ENCODE peak calls at places on chromosomes 16 and 17, in six cellular contexts. Q, E, Z, U, L and J are unnamed samples. For H3K79me2, the result is how much of the 10 kb centered on the place peaks cover.

GRCh38 chr16:21608647-21609328 is 9.4 kb downstream of the METTL9 start:
- DNase-seq in L (peak), U (no peak), Q (no peak), E (no peak), Z (no peak), J (no peak)

GRCh38 chr17:80899402-80900268 is 92.0 kb upstream of the CHMP6 start:
- DNase-seq in U (peak), Q (peak), E (peak), Z (no peak), L (peak), J (no peak)

GRCh38 chr17:82668631-82669099 is 20.4 kb upstream of the WDR45B start:
- DNase-seq in Z (no peak), L (peak), E (peak), U (peak), Q (peak), J (peak)

GRCh38 chr17:76104140-76104895 is 731 bp upstream of the EXOC7 start:
- DNase-seq in Q (no peak), Z (no peak), E (no peak), L (no peak), U (no peak), J (no peak)

GRCh38 chr17:57092779-57093178 is 7.7 kb downstream of the AKAP1 start:
- DNase-seq in U (no peak), Q (no peak), Z (no peak), L (no peak), E (no peak), J (no peak)

GRCh38 chr17:72425133-72425795 is 304.4 kb downstream of the SOX9 start:
- DNase-seq in E (no peak), Q (no peak), Z (no peak), L (no peak), U (no peak), J (no peak)

GRCh38 chr17:81335388-81336157 is 40.5 kb upstream of the SLC38A10 start:
- DNase-seq in Z (no peak), L (no peak), U (no peak), Q (no peak), E (no peak), J (no peak)

GRCh38 chr17:71423871-71424546 is 696.8 kb upstream of the SOX9 start:
- DNase-seq in Q (peak), E (peak), Z (peak), L (peak), U (peak), J (peak)

GRCh38 chr17:27207073-27207511 is 86.8 kb upstream of the WSB1 start:
- DNase-seq in L (peak), U (no peak), E (no peak), Q (peak), Z (no peak), J (peak)

GRCh38 chr17:49633250-49633649 is 44.6 kb downstream of the SPOP start:
- DNase-seq in U (no peak), Z (no peak), Q (no peak), E (no peak), L (no peak), J (no peak)

GRCh38 chr16:52611817-52612673 is 65.1 kb upstream of the TOX3 start:
- DNase-seq in Q (no peak), L (no peak), U (no peak), E (no peak), Z (no peak), J (no peak)

GRCh38 chr16:49463529-49463928 is 89.9 kb downstream of the C16orf78 start:
- DNase-seq in Q (no peak), E (peak), Z (peak), L (no peak), U (no peak), J (no peak)

GRCh38 chr16:65069766-65070165 is 52.1 kb downstream of the CDH11 start:
- DNase-seq in Z (no peak), Q (no peak), E (no peak), L (peak), U (no peak), J (peak)

GRCh38 chr16:23855010-23855409 is 19.2 kb downstream of the PRKCB start:
- DNase-seq in U (no peak), Q (no peak), L (no peak), E (no peak), Z (no peak), J (no peak)

GRCh38 chr17:40325156-40326013 is 16.4 kb downstream of the RARA start:
- DNase-seq in E (no peak), U (no peak), L (no peak), Q (no peak), Z (peak), J (no peak)
- H3K79me2 ChIP-seq in E (under half), U (under half), L (half or more), Q (half or more), Z (half or more), J (half or more)

GRCh38 chr17:41647940-41648410 is 23.6 kb upstream of the KRT17 start:
- DNase-seq in E (peak), U (peak), L (peak), Z (peak), Q (peak), J (peak)
- H3K27ac ChIP-seq in E (no peak), U (no peak), L (no peak), Z (no peak), Q (peak), J (no peak)

GRCh38 chr16:424033-424622 is 1.3 kb upstream of the RAB11FIP3 start:
- DNase-seq in E (no peak), L (peak), Q (peak), U (no peak), Z (no peak), J (peak)
- H3K4me3 ChIP-seq in E (no peak), L (peak), Q (peak), U (no peak), Z (no peak), J (peak)

GRCh38 chr16:1350691-1351090 is 987 bp downstream of the TSR3 start:
- DNase-seq in Z (no peak), E (no peak), L (no peak), Q (no peak), U (no peak), J (no peak)

GRCh38 chr16:1349351-1349750 is 2.3 kb downstream of the TSR3 start:
- DNase-seq in E (no peak), L (no peak), Q (no peak), Z (no peak), U (no peak), J (no peak)

GRCh38 chr16:1351582-1352362 is at the start of the genes GNPTG and TSR3:
- DNase-seq in L (peak), E (peak), U (peak), Z (peak), Q (peak), J (peak)

GRCh38 chr16:1349951-1350350 is 1.7 kb downstream of the TSR3 start:
- DNase-seq in Z (no peak), E (no peak), U (no peak), L (no peak), Q (no peak), J (no peak)

DNA sequence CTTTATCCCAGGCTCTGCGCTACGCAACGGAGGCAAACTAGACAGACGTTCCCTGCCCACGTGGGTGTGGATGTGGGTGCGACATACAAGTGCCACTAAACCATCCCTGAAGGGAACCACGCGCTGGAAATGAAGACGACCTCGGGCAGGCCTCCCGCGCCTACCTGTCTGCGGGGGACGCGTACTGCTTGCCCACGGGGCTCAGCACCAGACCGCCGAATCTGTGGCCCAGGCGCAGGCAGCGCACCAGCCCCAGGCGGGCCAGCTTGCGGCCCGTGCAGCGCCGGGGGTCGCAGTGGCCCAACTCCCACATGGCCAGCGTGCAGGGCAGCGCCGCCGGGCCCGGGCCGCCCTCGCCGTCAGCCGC is 480 bp downstream of the TSR3 start:
- DNase-seq in L (peak), Q (no peak), E (no peak), Z (no peak), U (no peak), J (no peak)
- H3K79me2 ChIP-seq in L (half or more), Q (half or more), E (under half), Z (half or more), U (under half), J (half or more)

GRCh38 chr17:77741109-77741508 is 217.4 kb upstream of the TNRC6C start:
- DNase-seq in Z (no peak), E (peak), U (peak), L (no peak), Q (no peak), J (no peak)

GRCh38 chr17:77737442-77738265 is 220.8 kb upstream of the TNRC6C start:
- DNase-seq in E (no peak), L (no peak), Q (no peak), Z (no peak), U (no peak), J (no peak)

GRCh38 chr17:77736721-77737120 is 221.8 kb upstream of the TNRC6C start:
- DNase-seq in E (no peak), L (no peak), Z (no peak), U (no peak), Q (no peak), J (no peak)

GRCh38 chr17:77740481-77740880 is 218.0 kb upstream of the TNRC6C start:
- DNase-seq in E (no peak), L (no peak), Q (no peak), U (no peak), Z (no peak), J (no peak)

GRCh38 chr17:77738666-77739531 is 219.6 kb upstream of the TNRC6C start:
- DNase-seq in L (peak), Z (no peak), E (no peak), Q (no peak), U (no peak), J (no peak)
- H3K27ac ChIP-seq in L (no peak), Z (no peak), E (no peak), Q (no peak), U (no peak), J (no peak)